ENCODE peak calls at places on chromosomes 2 and 18, in ten cellular contexts. One of them, this sample, is unnamed.

GRCh38 chr18:49884959-49885358 is 71.6 kb upstream of the ACAA2 start:
- DNase-seq in astrocyte: no peak
- DNase-seq in prostate gland: no peak
- DNase-seq in GM13976: no peak
- DNase-seq in AG10803: no peak
- DNase-seq in body of pancreas: no peak
- DNase-seq in astrocyte of the spinal cord: peak; percentile 15
- DNase-seq in HepG2: no peak
- DNase-seq in gastrocnemius medialis: no peak
- DNase-seq in suprapubic skin: no peak
- DNase-seq in this sample: no peak

GRCh38 chr2:180124273-180124881 is 117.3 kb upstream of the CWC22 start:
- DNase-seq in astrocyte: peak; percentile 37
- DNase-seq in prostate gland: peak; percentile 8
- DNase-seq in GM13976: peak; percentile 46
- DNase-seq in AG10803: peak; percentile 62
- DNase-seq in body of pancreas: no peak
- DNase-seq in astrocyte of the spinal cord: peak; percentile 71
- DNase-seq in HepG2: peak; percentile 58
- DNase-seq in gastrocnemius medialis: no peak
- DNase-seq in suprapubic skin: no peak
- DNase-seq in this sample: no peak

GRCh38 chr2:88903744-88904353 is 212.4 kb downstream of the RPIA start:
- DNase-seq in astrocyte: no peak
- DNase-seq in prostate gland: no peak
- DNase-seq in GM13976: peak; percentile 2
- DNase-seq in AG10803: peak; percentile 25
- DNase-seq in body of pancreas: peak; percentile 21
- DNase-seq in astrocyte of the spinal cord: peak; percentile 2
- DNase-seq in HepG2: peak; percentile 58
- DNase-seq in gastrocnemius medialis: no peak
- DNase-seq in suprapubic skin: no peak
- DNase-seq in this sample: no peak

GRCh38 chr2:11029136-11029535 is 117.4 kb downstream of the KCNF1 start:
- DNase-seq in astrocyte: no peak
- DNase-seq in prostate gland: no peak
- DNase-seq in GM13976: no peak
- DNase-seq in AG10803: no peak
- DNase-seq in body of pancreas: no peak
- DNase-seq in astrocyte of the spinal cord: no peak
- DNase-seq in HepG2: no peak
- DNase-seq in gastrocnemius medialis: no peak
- DNase-seq in suprapubic skin: no peak
- DNase-seq in this sample: no peak

GRCh38 chr18:1353025-1353424 is 448.4 kb downstream of the ADCYAP1 start:
- DNase-seq in astrocyte: no peak
- DNase-seq in prostate gland: no peak
- DNase-seq in GM13976: no peak
- DNase-seq in AG10803: no peak
- DNase-seq in body of pancreas: no peak
- DNase-seq in astrocyte of the spinal cord: no peak
- DNase-seq in HepG2: no peak
- DNase-seq in gastrocnemius medialis: no peak
- DNase-seq in suprapubic skin: no peak
- DNase-seq in this sample: no peak

GRCh38 chr18:49858309-49859005 is 45.1 kb upstream of the ACAA2 start:
- DNase-seq in astrocyte: peak; percentile 36
- DNase-seq in prostate gland: peak; percentile 54
- DNase-seq in GM13976: peak; percentile 73
- DNase-seq in AG10803: peak; percentile 64
- DNase-seq in body of pancreas: peak; percentile 80
- DNase-seq in astrocyte of the spinal cord: peak; percentile 80
- DNase-seq in HepG2: peak; percentile 44
- DNase-seq in gastrocnemius medialis: peak; percentile 33
- DNase-seq in suprapubic skin: no peak
- DNase-seq in this sample: no peak

GRCh38 chr2:183359867-183360266 is 235.6 kb downstream of the NUP35 start:
- DNase-seq in astrocyte: no peak
- DNase-seq in prostate gland: no peak
- DNase-seq in GM13976: no peak
- DNase-seq in AG10803: peak; percentile 6
- DNase-seq in body of pancreas: no peak
- DNase-seq in astrocyte of the spinal cord: peak; percentile 42
- DNase-seq in HepG2: no peak
- DNase-seq in gastrocnemius medialis: no peak
- DNase-seq in suprapubic skin: no peak
- DNase-seq in this sample: no peak

GRCh38 chr2:170525566-170525900 is 189.6 kb upstream of the SP5 start:
- DNase-seq in astrocyte: peak; percentile 94
- DNase-seq in prostate gland: peak; percentile 59
- DNase-seq in GM13976: no peak
- DNase-seq in AG10803: peak; percentile 95
- DNase-seq in body of pancreas: peak; percentile 73
- DNase-seq in astrocyte of the spinal cord: peak; percentile 98
- DNase-seq in HepG2: peak; percentile 24
- DNase-seq in gastrocnemius medialis: peak; percentile 83
- DNase-seq in suprapubic skin: peak; percentile 91
- DNase-seq in this sample: no peak

GRCh38 chr2:33242845-33243244 is 233.6 kb upstream of the RASGRP3 start:
- DNase-seq in astrocyte: peak; percentile 90
- DNase-seq in prostate gland: no peak
- DNase-seq in GM13976: no peak
- DNase-seq in AG10803: peak; percentile 51
- DNase-seq in body of pancreas: no peak
- DNase-seq in astrocyte of the spinal cord: peak; percentile 92
- DNase-seq in HepG2: no peak
- DNase-seq in gastrocnemius medialis: no peak
- DNase-seq in suprapubic skin: no peak
- DNase-seq in this sample: no peak

GRCh38 chr2:227020416-227020815 is 143.6 kb downstream of the COL4A4 start:
- DNase-seq in astrocyte: no peak
- DNase-seq in prostate gland: no peak
- DNase-seq in GM13976: no peak
- DNase-seq in AG10803: no peak
- DNase-seq in body of pancreas: no peak
- DNase-seq in astrocyte of the spinal cord: no peak
- DNase-seq in HepG2: no peak
- DNase-seq in gastrocnemius medialis: no peak
- DNase-seq in suprapubic skin: no peak
- DNase-seq in this sample: no peak

GRCh38 chr2:40831313-40831873 is 379.5 kb upstream of the SLC8A1 start:
- DNase-seq in astrocyte: no peak
- DNase-seq in prostate gland: no peak
- DNase-seq in GM13976: no peak
- DNase-seq in AG10803: no peak
- DNase-seq in body of pancreas: no peak
- DNase-seq in astrocyte of the spinal cord: no peak
- DNase-seq in HepG2: no peak
- DNase-seq in gastrocnemius medialis: no peak
- DNase-seq in suprapubic skin: no peak
- DNase-seq in this sample: no peak

GRCh38 chr18:78770149-78771139 is 209.2 kb upstream of the SALL3 start:
- DNase-seq in astrocyte: no peak
- DNase-seq in prostate gland: no peak
- DNase-seq in GM13976: no peak
- DNase-seq in AG10803: no peak
- DNase-seq in body of pancreas: no peak
- DNase-seq in astrocyte of the spinal cord: no peak
- DNase-seq in HepG2: no peak
- DNase-seq in gastrocnemius medialis: no peak
- DNase-seq in suprapubic skin: no peak
- DNase-seq in this sample: no peak

GRCh38 chr2:157596992-157597681 is 31.5 kb downstream of the ACVR1C start:
- DNase-seq in astrocyte: peak; percentile 1
- DNase-seq in prostate gland: no peak
- DNase-seq in GM13976: peak; percentile 63
- DNase-seq in AG10803: peak; percentile 8
- DNase-seq in body of pancreas: peak; percentile 45
- DNase-seq in astrocyte of the spinal cord: peak; percentile 23
- DNase-seq in HepG2: no peak
- DNase-seq in gastrocnemius medialis: no peak
- DNase-seq in suprapubic skin: no peak
- DNase-seq in this sample: peak; percentile 47

GRCh38 chr2:205800804-205801203 is 118.5 kb downstream of the NRP2 start:
- DNase-seq in astrocyte: peak; percentile 73
- DNase-seq in prostate gland: peak; percentile 17
- DNase-seq in GM13976: no peak
- DNase-seq in AG10803: no peak
- DNase-seq in body of pancreas: peak; percentile 45
- DNase-seq in astrocyte of the spinal cord: peak; percentile 75
- DNase-seq in HepG2: no peak
- DNase-seq in gastrocnemius medialis: no peak
- DNase-seq in suprapubic skin: no peak
- DNase-seq in this sample: no peak

GRCh38 chr2:8496617-8497016 is 185.2 kb upstream of the ID2 start:
- DNase-seq in astrocyte: no peak
- DNase-seq in prostate gland: no peak
- DNase-seq in GM13976: no peak
- DNase-seq in AG10803: no peak
- DNase-seq in body of pancreas: no peak
- DNase-seq in astrocyte of the spinal cord: no peak
- DNase-seq in HepG2: no peak
- DNase-seq in gastrocnemius medialis: no peak
- DNase-seq in suprapubic skin: no peak
- DNase-seq in this sample: no peak

GRCh38 chr2:219059725-219060682 is 717 bp downstream of the IHH start:
- DNase-seq in astrocyte: no peak
- DNase-seq in prostate gland: no peak
- DNase-seq in GM13976: no peak
- DNase-seq in AG10803: no peak
- DNase-seq in body of pancreas: no peak
- DNase-seq in astrocyte of the spinal cord: no peak
- DNase-seq in HepG2: no peak
- DNase-seq in gastrocnemius medialis: no peak
- DNase-seq in suprapubic skin: no peak
- DNase-seq in this sample: no peak

GRCh38 chr2:228767196-228767595 is 503.9 kb downstream of the PID1 start:
- DNase-seq in astrocyte: peak; percentile 73
- DNase-seq in prostate gland: no peak
- DNase-seq in GM13976: no peak
- DNase-seq in AG10803: peak; percentile 46
- DNase-seq in body of pancreas: no peak
- DNase-seq in astrocyte of the spinal cord: peak; percentile 63
- DNase-seq in HepG2: no peak
- DNase-seq in gastrocnemius medialis: no peak
- DNase-seq in suprapubic skin: no peak
- DNase-seq in this sample: no peak

GRCh38 chr2:119853777-119854399 is 94.2 kb downstream of the PTPN4 start:
- DNase-seq in astrocyte: no peak
- DNase-seq in prostate gland: no peak
- DNase-seq in GM13976: no peak
- DNase-seq in AG10803: no peak
- DNase-seq in body of pancreas: no peak
- DNase-seq in astrocyte of the spinal cord: no peak
- DNase-seq in HepG2: no peak
- DNase-seq in gastrocnemius medialis: no peak
- DNase-seq in suprapubic skin: no peak
- DNase-seq in this sample: no peak

GRCh38 chr2:45950606-45951005 is 299.1 kb downstream of the PRKCE start:
- DNase-seq in astrocyte: no peak
- DNase-seq in prostate gland: no peak
- DNase-seq in GM13976: no peak
- DNase-seq in AG10803: no peak
- DNase-seq in body of pancreas: no peak
- DNase-seq in astrocyte of the spinal cord: no peak
- DNase-seq in HepG2: no peak
- DNase-seq in gastrocnemius medialis: no peak
- DNase-seq in suprapubic skin: no peak
- DNase-seq in this sample: no peak

GRCh38 chr2:219664041-219664440 is 36.6 kb downstream of the SLC4A3 start:
- DNase-seq in astrocyte: no peak
- DNase-seq in prostate gland: no peak
- DNase-seq in GM13976: no peak
- DNase-seq in AG10803: no peak
- DNase-seq in body of pancreas: no peak
- DNase-seq in astrocyte of the spinal cord: no peak
- DNase-seq in HepG2: no peak
- DNase-seq in gastrocnemius medialis: no peak
- DNase-seq in suprapubic skin: peak; percentile 24
- DNase-seq in this sample: no peak

GRCh38 chr2:22043784-22044183 is 920.0 kb downstream of the TDRD15 start:
- DNase-seq in astrocyte: no peak
- DNase-seq in prostate gland: no peak
- DNase-seq in GM13976: no peak
- DNase-seq in AG10803: no peak
- DNase-seq in body of pancreas: no peak
- DNase-seq in astrocyte of the spinal cord: no peak
- DNase-seq in HepG2: no peak
- DNase-seq in gastrocnemius medialis: no peak
- DNase-seq in suprapubic skin: no peak
- DNase-seq in this sample: no peak
- TF ChIP-seq CTCF in astrocyte: no peak
- TF ChIP-seq CTCF in prostate gland: no peak
- TF ChIP-seq CTCF in GM13976: no peak
- TF ChIP-seq CTCF in AG10803: no peak
- TF ChIP-seq CTCF in body of pancreas: no peak
- TF ChIP-seq CTCF in astrocyte of the spinal cord: no peak
- TF ChIP-seq CTCF in HepG2: no peak
- TF ChIP-seq CTCF in gastrocnemius medialis: no peak
- TF ChIP-seq CTCF in suprapubic skin: no peak
- TF ChIP-seq CTCF in this sample: no peak

GRCh38 chr2:154724194-154724797 is 25.8 kb downstream of the KCNJ3 start:
- DNase-seq in astrocyte: no peak
- DNase-seq in prostate gland: no peak
- DNase-seq in GM13976: no peak
- DNase-seq in AG10803: no peak
- DNase-seq in body of pancreas: no peak
- DNase-seq in astrocyte of the spinal cord: no peak
- DNase-seq in HepG2: no peak
- DNase-seq in gastrocnemius medialis: no peak
- DNase-seq in suprapubic skin: no peak
- DNase-seq in this sample: no peak

GRCh38 chr2:154720642-154721041 is 22.1 kb downstream of the KCNJ3 start:
- DNase-seq in astrocyte: peak; percentile 21
- DNase-seq in prostate gland: no peak
- DNase-seq in GM13976: no peak
- DNase-seq in AG10803: no peak
- DNase-seq in body of pancreas: no peak
- DNase-seq in astrocyte of the spinal cord: peak; percentile 57
- DNase-seq in HepG2: no peak
- DNase-seq in gastrocnemius medialis: no peak
- DNase-seq in suprapubic skin: no peak
- DNase-seq in this sample: no peak
- TF ChIP-seq CTCF in astrocyte: no peak
- TF ChIP-seq CTCF in prostate gland: no peak
- TF ChIP-seq CTCF in GM13976: no peak
- TF ChIP-seq CTCF in AG10803: no peak
- TF ChIP-seq CTCF in body of pancreas: no peak
- TF ChIP-seq CTCF in astrocyte of the spinal cord: no peak
- TF ChIP-seq CTCF in HepG2: no peak
- TF ChIP-seq CTCF in gastrocnemius medialis: no peak
- TF ChIP-seq CTCF in suprapubic skin: no peak
- TF ChIP-seq CTCF in this sample: no peak

GRCh38 chr2:232328038-232328435 is 50.5 kb upstream of the ALPP start:
- DNase-seq in astrocyte: no peak
- DNase-seq in prostate gland: no peak
- DNase-seq in GM13976: no peak
- DNase-seq in AG10803: no peak
- DNase-seq in body of pancreas: no peak
- DNase-seq in astrocyte of the spinal cord: no peak
- DNase-seq in HepG2: no peak
- DNase-seq in gastrocnemius medialis: no peak
- DNase-seq in suprapubic skin: no peak
- DNase-seq in this sample: peak; percentile 40
- TF ChIP-seq CTCF in astrocyte: no peak
- TF ChIP-seq CTCF in prostate gland: no peak
- TF ChIP-seq CTCF in GM13976: no peak
- TF ChIP-seq CTCF in AG10803: no peak
- TF ChIP-seq CTCF in body of pancreas: no peak
- TF ChIP-seq CTCF in astrocyte of the spinal cord: no peak
- TF ChIP-seq CTCF in HepG2: peak; percentile 22
- TF ChIP-seq CTCF in gastrocnemius medialis: no peak
- TF ChIP-seq CTCF in suprapubic skin: no peak
- TF ChIP-seq CTCF in this sample: no peak

GRCh38 chr2:127025357-127026062 is 81.4 kb downstream of the BIN1 start:
- DNase-seq in astrocyte: peak; percentile 94
- DNase-seq in prostate gland: no peak
- DNase-seq in GM13976: peak; percentile 59
- DNase-seq in AG10803: peak; percentile 56
- DNase-seq in body of pancreas: peak; percentile 75
- DNase-seq in astrocyte of the spinal cord: peak; percentile 81
- DNase-seq in HepG2: no peak
- DNase-seq in gastrocnemius medialis: peak; percentile 44
- DNase-seq in suprapubic skin: no peak
- DNase-seq in this sample: no peak
- TF ChIP-seq CTCF in astrocyte: peak; percentile 22
- TF ChIP-seq CTCF in prostate gland: no peak
- TF ChIP-seq CTCF in GM13976: no peak
- TF ChIP-seq CTCF in AG10803: peak; percentile 32
- TF ChIP-seq CTCF in body of pancreas: peak; percentile 24
- TF ChIP-seq CTCF in astrocyte of the spinal cord: peak; percentile 43
- TF ChIP-seq CTCF in HepG2: peak; percentile 26
- TF ChIP-seq CTCF in gastrocnemius medialis: no peak
- TF ChIP-seq CTCF in suprapubic skin: no peak
- TF ChIP-seq CTCF in this sample: no peak

This sample was measured in CD14-positive monocyte.